ENCODE peak calls at places on chromosomes 2 and 18, in ten cellular contexts. G, X, H, D, M, K, J, T, I and P are unnamed samples.

GRCh38 chr18:39909706-39910105 is 2045.3 kb upstream of the PIK3C3 start:
- DNase-seq in G (no peak), X (no peak), H (no peak), D (no peak), M (no peak), K (no peak), J (no peak), T (no peak), I (no peak), P (no peak)

GRCh38 chr2:10762651-10763460 is 41.4 kb downstream of the ATP6V1C2 start:
- DNase-seq in G (no peak), X (no peak), H (peak; percentile 46), D (no peak), M (no peak), K (no peak), J (no peak), T (no peak), I (peak; percentile 40), P (no peak)

GRCh38 chr2:16525265-16525887 is 140.3 kb downstream of the CYRIA start:
- DNase-seq in G (peak; percentile 28), X (no peak), H (peak; percentile 37), D (no peak), M (no peak), K (peak; percentile 26), J (peak; percentile 88), T (no peak), I (no peak), P (no peak)

GRCh38 chr2:191311627-191312026 is 66.4 kb downstream of the MYO1B start:
- DNase-seq in G (peak; percentile 86), X (no peak), H (no peak), D (no peak), M (peak; percentile 90), K (no peak), J (no peak), T (no peak), I (no peak), P (no peak)

GRCh38 chr2:138071720-138072719 is 107.7 kb downstream of the HNMT start:
- DNase-seq in G (peak; percentile 97), X (no peak), H (no peak), D (no peak), M (peak; percentile 88), K (no peak), J (peak; percentile 45), T (no peak), I (no peak), P (no peak)

GRCh38 chr18:36481201-36481657 is 183.7 kb downstream of the FHOD3 start:
- DNase-seq in G (no peak), X (no peak), H (no peak), D (no peak), M (no peak), K (no peak), J (no peak), T (no peak), I (no peak), P (no peak)

GRCh38 chr2:46239847-46240181 is 57.4 kb upstream of the EPAS1 start:
- DNase-seq in G (no peak), X (no peak), H (no peak), D (no peak), M (no peak), K (no peak), J (no peak), T (no peak), I (no peak), P (no peak)

GRCh38 chr2:9720352-9721093 is 89.7 kb upstream of the YWHAQ start:
- DNase-seq in G (no peak), X (no peak), H (no peak), D (no peak), M (no peak), K (no peak), J (peak; percentile 73), T (peak; percentile 49), I (no peak), P (no peak)

GRCh38 chr2:132667716-132668115 is 2.3 kb downstream of the LYPD1 start:
- DNase-seq in G (no peak), X (no peak), H (no peak), D (no peak), M (peak; percentile 52), K (no peak), J (no peak), T (no peak), I (no peak), P (no peak)

GRCh38 chr2:132669854-132670103 is 226 bp downstream of the LYPD1 start:
- DNase-seq in G (peak; percentile 45), X (peak; percentile 84), H (peak; percentile 70), D (no peak), M (no peak), K (no peak), J (no peak), T (peak; percentile 14), I (no peak), P (no peak)

GRCh38 chr2:132668986-132669853 is 785 bp downstream of the LYPD1 start:
- DNase-seq in G (peak; percentile 46), X (no peak), H (peak; percentile 59), D (no peak), M (no peak), K (no peak), J (peak; percentile 44), T (no peak), I (peak; percentile 52), P (no peak)

GRCh38 chr2:132670104-132670960 is at the start of gene LYPD1:
- DNase-seq in G (peak; percentile 54), X (no peak), H (peak; percentile 51), D (no peak), M (no peak), K (no peak), J (no peak), T (peak; percentile 11), I (peak; percentile 50), P (no peak)

DNA sequence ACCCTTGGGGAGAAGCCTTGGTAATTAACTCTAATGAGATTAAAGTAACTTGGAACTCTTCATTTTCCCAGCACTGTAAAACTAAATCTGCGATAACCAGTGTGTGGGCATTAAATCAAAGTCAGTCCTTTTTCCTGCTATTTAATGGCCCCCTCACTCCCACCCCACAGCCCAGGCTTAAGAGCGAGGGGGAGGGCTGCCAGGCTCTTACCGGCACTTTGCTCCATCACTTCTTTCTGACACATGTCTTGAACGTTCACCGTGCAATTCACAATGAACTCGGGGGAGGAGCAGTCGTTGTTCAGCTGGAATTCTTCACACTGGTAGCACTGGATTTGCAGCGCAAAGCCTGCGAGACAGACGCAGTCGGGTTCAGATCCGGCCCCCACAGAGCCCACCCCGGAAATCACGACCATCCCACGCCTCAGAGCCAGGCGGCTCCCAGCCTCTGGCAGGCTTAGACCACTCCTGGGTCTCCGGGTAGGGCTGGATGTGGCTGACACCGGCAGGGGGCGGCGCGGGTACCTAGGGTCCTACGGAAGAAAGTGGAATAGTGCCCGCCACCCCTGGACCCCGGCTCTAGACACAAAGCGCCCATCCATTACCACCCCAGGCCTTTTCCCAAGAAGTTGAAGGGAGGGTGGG is 1.7 kb downstream of the LYPD1 start:
- DNase-seq in G (peak; percentile 31), X (no peak), H (peak; percentile 77), D (no peak), M (peak; percentile 47), K (no peak), J (peak; percentile 65), T (no peak), I (no peak), P (no peak)
- H3K4me3 ChIP-seq in G (peak overlapping the region; percentile 78), X (no peak overlapping the region), H (no peak overlapping the region), D (no peak overlapping the region), M (peak overlapping the region; percentile 70), K (no peak overlapping the region), J (peak overlapping the region; percentile 48), T (no peak overlapping the region), I (no peak overlapping the region), P (no peak overlapping the region)

GRCh38 chr2:149041482-149041881 is 3.0 kb downstream of the LYPD6B start:
- DNase-seq in G (no peak), X (no peak), H (no peak), D (no peak), M (no peak), K (no peak), J (no peak), T (no peak), I (no peak), P (no peak)

GRCh38 chr2:149038442-149039212 is at the start of gene LYPD6B:
- DNase-seq in G (peak; percentile 63), X (peak; percentile 84), H (peak; percentile 87), D (no peak), M (no peak), K (peak; percentile 75), J (peak; percentile 19), T (peak; percentile 56), I (peak; percentile 67), P (no peak)

GRCh38 chr2:149037851-149038250 is 648 bp upstream of the LYPD6B start:
- DNase-seq in G (peak; percentile 66), X (peak; percentile 79), H (peak; percentile 36), D (no peak), M (no peak), K (no peak), J (peak; percentile 17), T (no peak), I (no peak), P (no peak)

GRCh38 chr2:149040451-149040850 is 2.0 kb downstream of the LYPD6B start:
- DNase-seq in G (peak; percentile 55), X (peak; percentile 82), H (no peak), D (no peak), M (no peak), K (peak; percentile 45), J (peak; percentile 49), T (peak; percentile 48), I (no peak), P (no peak)

GRCh38 chr2:149039213-149039724 is 770 bp downstream of the LYPD6B start:
- DNase-seq in G (no peak), X (peak; percentile 78), H (no peak), D (no peak), M (no peak), K (no peak), J (no peak), T (no peak), I (no peak), P (no peak)
- H3K4me3 ChIP-seq in G (peak overlapping the region; percentile 70), X (peak overlapping the region; percentile 34), H (peak overlapping the region; percentile 63), D (no peak overlapping the region), M (peak overlapping the region; percentile 39), K (peak overlapping the region; percentile 48), J (no peak overlapping the region), T (peak overlapping the region; percentile 67), I (no peak overlapping the region), P (peak overlapping the region; percentile 61)

DNA sequence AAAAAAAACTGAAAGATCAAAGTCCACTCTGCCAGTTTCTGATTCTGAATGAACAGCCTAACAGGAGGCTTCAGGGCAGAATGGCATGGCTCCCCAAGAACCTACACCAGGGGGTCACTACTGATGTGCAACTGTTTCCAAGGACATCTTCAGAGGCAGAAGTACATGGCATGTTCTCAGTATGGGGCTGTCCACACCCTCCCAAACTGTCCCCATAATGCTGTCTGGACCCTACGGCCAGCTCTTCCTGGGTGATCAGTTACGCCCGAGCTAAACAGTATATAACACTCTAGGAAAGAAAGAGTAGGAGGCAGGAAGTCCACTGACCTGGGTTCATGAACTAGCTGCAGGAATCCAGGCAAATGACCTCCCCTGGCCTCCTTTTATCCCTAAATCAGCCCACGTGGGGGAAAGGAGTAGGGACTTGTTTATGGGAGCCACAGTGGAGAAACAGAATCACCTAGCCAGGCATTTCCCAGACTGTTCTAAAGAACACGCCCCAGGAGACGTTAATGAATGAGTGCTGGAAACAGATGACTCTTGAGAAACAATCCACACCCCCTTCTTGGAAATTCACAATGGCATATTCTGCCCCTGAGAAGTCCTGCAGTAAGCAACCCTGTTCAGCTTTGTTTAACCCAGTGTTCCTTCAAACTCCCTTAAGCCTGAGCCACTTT is 2.5 kb downstream of the TMBIM1 start:
- DNase-seq in G (no peak), X (no peak), H (no peak), D (no peak), M (peak; percentile 59), K (no peak), J (no peak), T (no peak), I (no peak), P (no peak)
- H3K4me3 ChIP-seq in G (no peak overlapping the region), X (no peak overlapping the region), H (no peak overlapping the region), D (peak overlapping the region; percentile 94), M (peak overlapping the region; percentile 14), K (peak overlapping the region; percentile 81), J (no peak overlapping the region), T (peak overlapping the region; percentile 12), I (no peak overlapping the region), P (peak overlapping the region; percentile 93)

GRCh38 chr18:45336431-45336830 is 278.8 kb upstream of the SLC14A2 start:
- DNase-seq in G (no peak), X (no peak), H (no peak), D (no peak), M (no peak), K (no peak), J (no peak), T (no peak), I (no peak), P (no peak)
- H3K4me3 ChIP-seq in G (no peak overlapping the region), X (no peak overlapping the region), H (no peak overlapping the region), D (no peak overlapping the region), M (no peak overlapping the region), K (no peak overlapping the region), J (no peak overlapping the region), T (no peak overlapping the region), I (no peak overlapping the region), P (no peak overlapping the region)